ENCODE peak calls at places on chromosomes 2 and 18, in five cellular contexts. A, C, H, E and O are unnamed samples.

GRCh38 chr2:189876271-189876670 is 92.0 kb downstream of the PMS1 start:
- ATAC-seq in A (no peak), E (no peak), H (no peak), C (peak; percentile 32), O (no peak)

GRCh38 chr18:79326413-79327198 is 69.1 kb upstream of the NFATC1 start:
- ATAC-seq in H (no peak), E (no peak), C (no peak), A (no peak), O (no peak)

GRCh38 chr18:55090566-55091187 is 131.4 kb upstream of the CCDC68 start:
- ATAC-seq in C (no peak), E (no peak), A (no peak), H (no peak), O (no peak)

GRCh38 chr18:70289351-70290330 is 796 bp downstream of the SOCS6 start:
- ATAC-seq in A (peak; percentile 53), C (peak; percentile 55), E (peak; percentile 54), H (peak; percentile 23), O (peak; percentile 67)

GRCh38 chr2:113214141-113214540 is 40.4 kb downstream of the PSD4 start:
- ATAC-seq in H (no peak), C (no peak), E (no peak), A (peak; percentile 40), O (no peak)

GRCh38 chr2:159445307-159445706 is 158.8 kb upstream of the WDSUB1 start:
- ATAC-seq in C (peak; percentile 86), H (no peak), A (no peak), E (no peak), O (no peak)

GRCh38 chr2:200863655-200864205 is 728 bp downstream of the CLK1 start:
- ATAC-seq in E (no peak), A (peak; percentile 22), H (peak; percentile 14), C (peak; percentile 29), O (no peak)

GRCh38 chr2:241309684-241310117 is 5.8 kb downstream of the HDLBP start:
- ATAC-seq in H (no peak), C (peak; percentile 71), E (no peak), A (peak; percentile 11), O (no peak)

GRCh38 chr2:143429932-143430331 is 300.7 kb downstream of the ARHGAP15 start:
- ATAC-seq in A (no peak), E (no peak), H (no peak), C (no peak), O (no peak)

GRCh38 chr2:26573241-26573925 is 67.8 kb downstream of the CIB4 start:
- ATAC-seq in E (no peak), H (no peak), C (no peak), A (no peak), O (no peak)

GRCh38 chr2:60507211-60507810 is 46.1 kb downstream of the BCL11A start:
- ATAC-seq in C (no peak), H (no peak), A (no peak), E (no peak), O (no peak)

GRCh38 chr2:139992078-139992477 is 1211.9 kb upstream of the NXPH2 start:
- ATAC-seq in A (peak; percentile 59), H (no peak), E (peak; percentile 95), C (peak; percentile 57), O (no peak)

DNA sequence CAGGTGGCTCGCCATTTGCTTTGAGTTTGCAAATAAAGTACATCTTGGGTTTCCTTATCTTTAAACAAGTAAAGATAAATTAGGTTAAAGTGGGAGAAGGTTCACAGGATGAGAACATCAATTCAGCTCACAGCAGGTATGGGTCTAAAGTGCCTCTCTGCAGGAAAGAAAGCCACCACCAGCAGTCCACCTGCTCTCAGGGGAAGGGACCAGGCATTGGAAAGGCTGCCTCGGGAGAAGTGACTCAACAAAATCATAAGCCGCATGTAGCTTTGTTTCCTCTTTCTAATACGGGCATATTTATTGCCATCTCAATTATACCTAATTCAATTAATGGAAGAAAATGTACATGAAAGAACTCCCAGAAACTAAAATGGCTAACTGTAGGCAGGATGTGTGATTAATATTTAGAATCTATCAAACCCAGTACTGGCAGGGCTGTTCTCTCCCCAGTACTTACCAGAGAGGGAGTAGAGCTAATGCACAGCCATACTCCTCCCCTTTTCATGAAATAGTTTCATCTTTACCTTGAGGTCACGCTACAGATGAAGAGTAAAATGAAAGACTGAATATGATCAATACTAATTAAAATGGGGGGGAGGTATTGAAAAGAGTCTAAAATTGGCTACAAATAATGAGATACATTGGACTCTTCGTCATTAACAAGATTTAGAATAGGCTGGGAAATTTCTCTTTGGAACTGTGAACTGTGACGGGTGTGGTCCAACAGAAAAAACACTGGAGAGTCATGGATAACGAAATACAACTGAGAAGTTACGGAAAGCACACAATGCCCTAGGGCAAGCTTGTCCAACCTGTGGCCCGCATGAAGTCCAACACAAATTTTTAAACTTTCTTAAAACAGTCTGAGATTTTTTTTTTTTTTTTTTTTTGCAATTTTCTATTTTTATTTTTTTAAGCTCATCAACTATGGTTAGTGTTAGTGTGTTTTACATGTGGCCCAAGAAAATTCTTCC is 28.1 kb downstream of the CDC42EP3 start:
- ATAC-seq in E (no peak), A (no peak), H (no peak), C (no peak), O (no peak)
- TF ChIP-seq POLR2AphosphoS5 in E (no peak), A (no peak), H (no peak), C (no peak), O (no peak)

GRCh38 chr2:9763356-9764152 is 79.7 kb upstream of the TAF1B start:
- ATAC-seq in H (peak; percentile 8), A (peak; percentile 44), C (no peak), E (no peak), O (no peak)

GRCh38 chr2:9760911-9761228 is 82.4 kb upstream of the TAF1B start:
- ATAC-seq in A (peak; percentile 17), E (no peak), H (no peak), C (no peak), O (no peak)

GRCh38 chr2:9761547-9761946 is 81.7 kb upstream of the TAF1B start:
- ATAC-seq in A (no peak), H (no peak), E (no peak), C (no peak), O (no peak)

GRCh38 chr2:9764153-9764778 is 79.0 kb upstream of the TAF1B start:
- ATAC-seq in E (no peak), H (no peak), C (no peak), A (no peak), O (no peak)

GRCh38 chr2:9762941-9763340 is 80.3 kb upstream of the TAF1B start:
- ATAC-seq in H (peak; percentile 25), E (peak; percentile 2), A (no peak), C (no peak), O (no peak)
- H3K4me1 ChIP-seq in H (no peaks in the 10 kb centered on the region), E (peaks cover 49% of the 10 kb centered on the region), A (peaks cover 29% of the 10 kb centered on the region), C (peaks cover 15% of the 10 kb centered on the region), O (peaks cover 3% of the 10 kb centered on the region)

GRCh38 chr2:10993001-10993481 is 81.3 kb downstream of the KCNF1 start:
- ATAC-seq in H (peak; percentile 58), E (no peak), A (no peak), C (no peak), O (no peak)

GRCh38 chr2:10990561-10991111 is 78.9 kb downstream of the KCNF1 start:
- ATAC-seq in C (no peak), E (no peak), A (no peak), H (no peak), O (no peak)

GRCh38 chr2:10989782-10990181 is 78.0 kb downstream of the KCNF1 start:
- ATAC-seq in A (no peak), H (no peak), C (no peak), E (no peak), O (no peak)

GRCh38 chr2:10992023-10992791 is 80.5 kb downstream of the KCNF1 start:
- ATAC-seq in A (no peak), C (no peak), H (no peak), E (no peak), O (no peak)

DNA sequence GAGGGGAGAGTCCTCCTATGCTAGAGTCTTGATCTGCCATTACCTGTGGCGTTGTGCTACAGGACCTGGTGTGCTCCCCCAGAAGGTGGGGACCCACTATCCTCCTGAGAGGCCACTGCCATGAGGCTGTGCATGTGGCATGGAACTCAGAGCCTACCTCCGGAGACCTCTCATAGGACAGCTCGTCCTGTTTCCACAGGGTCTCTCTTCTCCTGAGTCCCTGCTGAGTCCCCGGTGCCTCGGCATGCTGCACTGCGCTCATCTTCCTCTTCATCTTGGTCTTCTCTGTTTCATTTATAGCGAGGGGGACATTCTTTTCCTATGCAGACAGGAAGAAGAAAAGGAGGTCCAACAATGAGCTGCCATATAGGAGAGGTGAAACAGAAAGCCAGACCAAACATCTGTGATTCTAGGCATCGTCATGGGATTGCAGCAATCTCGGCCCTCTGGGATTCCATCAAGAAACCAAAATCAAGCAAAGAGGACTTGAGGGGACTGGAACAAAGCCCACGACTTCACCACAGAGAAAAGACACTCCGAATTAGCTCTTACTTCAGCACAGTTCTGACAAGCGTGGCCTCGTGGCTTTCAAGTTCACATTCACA is 83.7 kb downstream of the KCNF1 start:
- ATAC-seq in C (no peak), H (no peak), E (no peak), A (no peak), O (no peak)
- TF ChIP-seq POLR2AphosphoS5 in C (no peak), H (no peak), E (no peak), A (no peak), O (no peak)

DNA sequence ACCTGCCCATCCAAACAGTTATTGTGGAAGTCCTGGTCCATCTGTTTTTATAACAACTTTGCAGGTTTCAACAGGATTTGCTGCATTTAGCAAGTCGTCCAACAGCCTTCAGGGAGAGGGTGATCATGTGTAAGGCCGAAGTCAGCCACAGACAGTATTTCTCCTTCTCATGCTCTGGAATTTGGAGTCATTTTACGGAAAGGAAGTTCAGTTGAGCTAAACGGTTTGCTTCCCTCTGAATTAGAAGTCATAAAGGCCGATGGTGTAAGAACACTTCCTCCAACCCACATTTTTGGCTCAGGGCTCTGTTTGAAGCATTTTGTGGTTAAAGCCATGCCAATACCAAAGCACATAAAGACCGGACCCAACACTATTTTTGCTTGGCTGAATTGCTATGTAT is 129.4 kb downstream of the TMEM182 start:
- ATAC-seq in C (no peak), A (no peak), E (no peak), H (no peak), O (no peak)
- H3K4me1 ChIP-seq in C (no peaks in the 10 kb centered on the region), A (peaks cover 5% of the 10 kb centered on the region), E (no peaks in the 10 kb centered on the region), H (no peaks in the 10 kb centered on the region), O (no peaks in the 10 kb centered on the region)

DNA sequence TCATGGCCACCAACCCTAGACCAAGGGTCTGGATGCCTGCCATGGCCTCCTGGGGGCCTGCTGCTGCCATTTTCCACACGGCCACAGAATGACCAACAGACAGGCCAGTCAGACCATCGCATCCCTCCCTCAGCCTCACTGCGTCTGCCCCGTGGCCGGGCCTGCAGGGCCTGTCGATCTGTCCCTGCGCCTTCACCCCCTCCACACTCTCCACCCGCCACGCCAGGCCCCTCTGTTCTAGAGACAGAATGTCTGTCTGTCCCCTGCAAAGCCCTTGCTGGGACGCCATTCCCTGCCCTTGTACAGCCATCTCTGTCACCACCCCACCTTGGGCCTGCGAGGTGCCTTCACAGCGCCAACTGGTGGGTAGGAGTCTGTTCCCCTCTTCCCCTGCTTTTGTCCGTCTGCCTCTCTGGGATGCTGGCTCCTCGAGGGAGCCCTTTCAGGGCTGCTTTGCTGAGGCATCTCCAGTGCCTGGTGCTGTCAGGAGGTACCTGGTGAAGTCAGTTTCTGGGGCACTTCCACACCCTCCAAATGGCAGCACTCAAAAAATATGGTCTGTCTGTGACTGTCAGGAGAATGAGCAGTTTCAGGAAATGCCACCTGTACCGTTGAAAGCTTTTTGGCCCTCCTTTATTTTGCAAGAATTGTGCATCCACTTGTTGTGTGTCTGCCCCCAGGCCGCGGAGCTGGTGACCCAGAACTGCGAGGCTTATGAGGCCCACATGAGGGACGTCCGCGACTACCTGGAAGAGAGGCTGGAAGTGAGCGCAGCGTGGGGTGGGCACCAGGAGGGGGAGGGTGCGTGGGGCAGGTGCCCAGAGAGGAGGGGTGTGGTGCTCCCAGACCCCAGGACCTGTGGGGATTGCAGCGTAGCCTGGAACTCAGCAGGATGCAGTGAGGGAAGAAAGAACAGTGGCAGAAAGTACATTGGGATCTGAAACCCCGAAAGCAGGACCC is 6.7 kb upstream of the ESPNL start:
- ATAC-seq in E (no peak), A (no peak), H (no peak), C (no peak), O (no peak)
- TF ChIP-seq POLR2AphosphoS5 in E (no peak), A (no peak), H (no peak), C (no peak), O (no peak)